ENCODE peak calls at places on chromosomes 4 and X, in eight cellular contexts. Z is thyroid gland, X is stomach, M is ovary, A is heart left ventricle, N is upper lobe of left lung, D is esophagus squamous epithelium, H is transverse colon. U is an unnamed sample.

GRCh38 chr4:86558799-86559198 is 35.3 kb upstream of the PTPN13 start:
- DNase-seq in Z (no peak), X (no peak), M (no peak), A (no peak), N (no peak), D (no peak), H (no peak), U (no peak)

GRCh38 chr4:119010909-119011606 is 122.4 kb downstream of the SYNPO2 start:
- DNase-seq in Z (no peak), X (no peak), M (no peak), A (no peak), N (peak), D (no peak), H (no peak), U (no peak)

GRCh38 chrX:86023806-86024205 is 23.6 kb downstream of the CHM start:
- DNase-seq in Z (no peak), X (no peak), M (no peak), A (no peak), N (no peak), D (no peak), H (no peak), U (no peak)

GRCh38 chrX:123797543-123798447 is 62.1 kb upstream of the XIAP start:
- DNase-seq in Z (no peak), X (no peak), M (no peak), A (no peak), N (no peak), D (no peak), H (no peak), U (no peak)

GRCh38 chr4:102868153-102868781 is 525 bp upstream of the CISD2 start:
- DNase-seq in Z (peak), X (no peak), M (peak), A (peak), N (no peak), D (no peak), H (peak), U (no peak)

GRCh38 chrX:109974906-109975655 is 27.8 kb upstream of the TMEM164 start:
- DNase-seq in Z (no peak), X (no peak), M (no peak), A (no peak), N (no peak), D (no peak), H (no peak), U (no peak)

GRCh38 chr4:167779280-167779679 is 313.1 kb upstream of the ANXA10 start:
- DNase-seq in Z (no peak), X (no peak), M (no peak), A (no peak), N (no peak), D (no peak), H (no peak), U (no peak)

GRCh38 chrX:57985951-57986350 is 75.7 kb upstream of the ZXDA start:
- DNase-seq in Z (no peak), X (no peak), M (no peak), A (no peak), N (no peak), D (no peak), H (no peak), U (no peak)

GRCh38 chrX:24204331-24204730 is 54.8 kb downstream of the ZFX start:
- DNase-seq in Z (no peak), X (no peak), M (no peak), A (no peak), N (no peak), D (no peak), H (no peak), U (no peak)

GRCh38 chrX:143340190-143340589 is 177.1 kb downstream of the SPANXN3 start:
- DNase-seq in Z (no peak), X (no peak), M (no peak), A (no peak), N (no peak), D (no peak), H (no peak), U (no peak)

GRCh38 chr4:87442889-87443288 is 20.5 kb downstream of the NUDT9 start:
- DNase-seq in Z (no peak), X (no peak), M (no peak), A (no peak), N (no peak), D (no peak), H (no peak), U (no peak)

GRCh38 chr4:148238086-148238485 is 204.1 kb downstream of the NR3C2 start:
- DNase-seq in Z (no peak), X (no peak), M (no peak), A (no peak), N (no peak), D (no peak), H (no peak), U (no peak)

GRCh38 chrX:113514906-113515305 is 674.3 kb upstream of the AMOT start:
- DNase-seq in Z (no peak), X (no peak), M (no peak), A (no peak), N (no peak), D (no peak), H (no peak), U (no peak)

GRCh38 chr4:174398728-174399127 is 115.0 kb downstream of the CEP44 start:
- DNase-seq in Z (no peak), X (no peak), M (no peak), A (no peak), N (no peak), D (no peak), H (no peak), U (no peak)

GRCh38 chr4:73379946-73380345 is 24.1 kb upstream of the ALB start:
- DNase-seq in Z (no peak), X (no peak), M (no peak), A (no peak), N (no peak), D (no peak), H (no peak), U (no peak)

GRCh38 chr4:23999714-24000113 is 109.9 kb upstream of the PPARGC1A start:
- DNase-seq in Z (no peak), X (no peak), M (no peak), A (no peak), N (no peak), D (no peak), H (no peak), U (no peak)

GRCh38 chrX:39065051-39065871 is 264.0 kb downstream of the MID1IP1 start:
- DNase-seq in Z (no peak), X (no peak), M (peak), A (no peak), N (no peak), D (no peak), H (no peak), U (peak)

GRCh38 chr4:89929425-89930272 is 35.0 kb downstream of the MMRN1 start:
- DNase-seq in Z (no peak), X (no peak), M (no peak), A (no peak), N (no peak), D (no peak), H (no peak), U (no peak)

GRCh38 chr4:1567808-1568581 is 116.1 kb downstream of the FAM53A start:
- DNase-seq in Z (no peak), X (peak), M (peak), A (no peak), N (no peak), D (no peak), H (no peak), U (no peak)

GRCh38 chrX:41389311-41389888 is 55.4 kb downstream of the DDX3X start:
- DNase-seq in Z (no peak), X (peak), M (no peak), A (no peak), N (no peak), D (no peak), H (peak), U (peak)

GRCh38 chr4:35818520-35818919 is 425.8 kb downstream of the ARAP2 start:
- DNase-seq in Z (no peak), X (no peak), M (no peak), A (no peak), N (no peak), D (no peak), H (no peak), U (no peak)

GRCh38 chrX:140733766-140734342 is 24.3 kb downstream of the LINC00632 start:
- DNase-seq in Z (peak), X (no peak), M (no peak), A (no peak), N (no peak), D (no peak), H (no peak), U (peak)

GRCh38 chrX:22073928-22074327 is 41.8 kb downstream of the PHEX start:
- DNase-seq in Z (no peak), X (no peak), M (no peak), A (no peak), N (no peak), D (no peak), H (no peak), U (no peak)

GRCh38 chrX:72297953-72298730 is 7.6 kb downstream of the CITED1 start:
- DNase-seq in Z (peak), X (no peak), M (no peak), A (no peak), N (no peak), D (no peak), H (no peak), U (no peak)

GRCh38 chrX:121457096-121457495 is 409.7 kb downstream of the GLUD2 start:
- DNase-seq in Z (no peak), X (no peak), M (no peak), A (no peak), N (no peak), D (no peak), H (no peak), U (no peak)

GRCh38 chr4:915041-915474 is 17.1 kb downstream of the GAK start:
- DNase-seq in Z (no peak), X (no peak), M (no peak), A (no peak), N (no peak), D (no peak), H (peak), U (no peak)

GRCh38 chrX:44872817-44873414 is at the start of gene KDM6A:
- DNase-seq in Z (peak), X (peak), M (peak), A (peak), N (peak), D (peak), H (peak), U (peak)

GRCh38 chrX:44875185-44875489 is 2.1 kb downstream of the KDM6A start:
- DNase-seq in Z (no peak), X (no peak), M (no peak), A (no peak), N (no peak), D (no peak), H (no peak), U (no peak)

GRCh38 chrX:44874481-44875184 is 1.6 kb downstream of the KDM6A start:
- DNase-seq in Z (no peak), X (peak), M (peak), A (no peak), N (no peak), D (no peak), H (peak), U (no peak)

GRCh38 chrX:44872319-44872816 is 620 bp upstream of the KDM6A start:
- DNase-seq in Z (peak), X (peak), M (no peak), A (no peak), N (peak), D (no peak), H (peak), U (peak)

GRCh38 chrX:44873415-44874270 is 655 bp downstream of the KDM6A start:
- DNase-seq in Z (peak), X (peak), M (peak), A (peak), N (peak), D (no peak), H (peak), U (peak)
- TF ChIP-seq POLR2A in Z (no peak), X (no peak), M (peak), A (no peak), N (peak), D (no peak), H (no peak), U (no peak)

DNA sequence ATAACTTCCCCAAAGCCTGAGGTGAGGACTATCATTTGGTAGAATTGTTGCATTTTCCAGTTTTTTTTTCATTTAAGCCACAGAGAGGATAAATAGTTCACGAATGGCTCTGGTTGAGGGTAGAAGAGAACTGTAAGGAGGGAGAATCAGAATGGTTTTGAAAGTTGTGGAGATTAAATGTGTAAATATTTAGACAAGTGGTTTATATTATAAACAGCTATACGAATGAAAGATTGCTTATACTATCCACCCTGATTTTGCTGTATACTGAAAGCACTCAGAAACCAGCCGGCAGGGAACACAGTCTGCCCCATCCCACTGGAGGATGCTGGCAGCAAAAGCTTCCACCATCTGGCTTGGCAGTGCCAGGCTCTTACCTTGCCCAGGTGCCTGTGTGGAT is 341.1 kb downstream of the RAPGEF2 start:
- DNase-seq in Z (no peak), X (no peak), M (no peak), A (no peak), N (no peak), D (no peak), H (no peak), U (no peak)
- TF ChIP-seq CTCF in Z (no peak), X (no peak), M (no peak), A (no peak), N (no peak), D (no peak), H (no peak), U (no peak)

GRCh38 chr4:31375936-31376335 is 655.8 kb downstream of the PCDH7 start:
- DNase-seq in Z (no peak), X (no peak), M (no peak), A (no peak), N (no peak), D (no peak), H (no peak), U (no peak)
- TF ChIP-seq POLR2A in Z (no peak), X (no peak), M (no peak), A (no peak), N (no peak), D (no peak), H (no peak), U (no peak)

DNA sequence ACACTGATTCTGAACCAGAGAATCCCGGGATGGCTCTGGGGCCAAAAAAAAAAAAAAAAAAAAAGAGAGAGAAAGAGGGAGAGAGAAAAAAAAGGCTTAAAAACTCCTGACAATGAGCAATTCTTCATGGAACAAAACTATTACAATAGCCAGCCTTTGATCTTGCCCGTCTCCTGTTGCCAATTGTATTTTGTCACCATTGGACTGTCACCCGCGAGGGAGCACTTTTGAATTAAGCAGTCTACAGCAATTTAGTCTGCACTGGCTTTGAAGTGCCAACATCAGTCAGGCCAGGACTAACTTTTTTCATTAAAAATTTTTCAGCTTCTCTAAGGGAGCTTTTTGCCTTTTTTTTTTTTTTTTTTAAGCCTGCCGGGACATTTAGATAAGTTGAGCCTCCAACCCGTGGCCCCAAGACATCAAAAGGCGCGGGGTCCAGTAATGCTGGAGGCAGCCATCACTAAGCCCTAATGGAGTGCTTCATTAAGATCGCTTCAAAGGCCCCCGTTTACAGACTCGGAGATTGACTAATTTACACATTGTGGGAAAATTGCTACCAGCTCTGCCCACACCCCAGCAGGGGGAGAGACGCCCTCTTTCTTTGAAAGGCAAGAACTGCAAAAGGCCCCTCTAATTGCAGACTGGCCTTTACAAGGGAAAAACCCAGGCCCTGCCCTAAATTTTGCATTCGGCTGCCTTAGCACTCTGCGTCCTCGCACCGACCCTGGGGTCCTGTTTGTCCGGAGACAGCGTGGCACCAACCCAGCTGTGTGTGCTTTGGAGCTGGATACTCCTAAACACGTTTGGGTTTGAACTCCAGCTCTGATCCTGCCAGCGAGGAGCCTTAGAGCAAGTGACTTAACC is 98.1 kb upstream of the MSX1 start:
- DNase-seq in Z (no peak), X (no peak), M (no peak), A (no peak), N (no peak), D (no peak), H (no peak), U (no peak)
- TF ChIP-seq CTCF in Z (peak), X (no peak), M (no peak), A (no peak), N (no peak), D (no peak), H (no peak), U (no peak)

GRCh38 chrX:28610746-28611145 is 23.5 kb downstream of the IL1RAPL1 start:
- DNase-seq in Z (no peak), X (no peak), M (no peak), A (no peak), N (no peak), D (no peak), H (no peak), U (no peak)
- TF ChIP-seq POLR2A in Z (no peak), X (no peak), M (no peak), A (no peak), N (no peak), D (no peak), H (no peak), U (no peak)

GRCh38 chr4:123106741-123107140 is 184.3 kb upstream of the NUDT6 start:
- DNase-seq in Z (no peak), X (no peak), M (no peak), A (no peak), N (no peak), D (no peak), H (no peak), U (no peak)

GRCh38 chr4:123107444-123108252 is 185.3 kb upstream of the NUDT6 start:
- DNase-seq in Z (no peak), X (no peak), M (no peak), A (no peak), N (no peak), D (no peak), H (no peak), U (no peak)

GRCh38 chr4:123104275-123104674 is 181.9 kb upstream of the NUDT6 start:
- DNase-seq in Z (no peak), X (no peak), M (no peak), A (no peak), N (no peak), D (no peak), H (no peak), U (no peak)

GRCh38 chr4:123102897-123103489 is 180.6 kb upstream of the NUDT6 start:
- DNase-seq in Z (no peak), X (no peak), M (no peak), A (no peak), N (no peak), D (no peak), H (no peak), U (no peak)
- TF ChIP-seq CTCF in Z (peak), X (peak), M (peak), A (peak), N (peak), D (peak), H (peak), U (peak)

DNA sequence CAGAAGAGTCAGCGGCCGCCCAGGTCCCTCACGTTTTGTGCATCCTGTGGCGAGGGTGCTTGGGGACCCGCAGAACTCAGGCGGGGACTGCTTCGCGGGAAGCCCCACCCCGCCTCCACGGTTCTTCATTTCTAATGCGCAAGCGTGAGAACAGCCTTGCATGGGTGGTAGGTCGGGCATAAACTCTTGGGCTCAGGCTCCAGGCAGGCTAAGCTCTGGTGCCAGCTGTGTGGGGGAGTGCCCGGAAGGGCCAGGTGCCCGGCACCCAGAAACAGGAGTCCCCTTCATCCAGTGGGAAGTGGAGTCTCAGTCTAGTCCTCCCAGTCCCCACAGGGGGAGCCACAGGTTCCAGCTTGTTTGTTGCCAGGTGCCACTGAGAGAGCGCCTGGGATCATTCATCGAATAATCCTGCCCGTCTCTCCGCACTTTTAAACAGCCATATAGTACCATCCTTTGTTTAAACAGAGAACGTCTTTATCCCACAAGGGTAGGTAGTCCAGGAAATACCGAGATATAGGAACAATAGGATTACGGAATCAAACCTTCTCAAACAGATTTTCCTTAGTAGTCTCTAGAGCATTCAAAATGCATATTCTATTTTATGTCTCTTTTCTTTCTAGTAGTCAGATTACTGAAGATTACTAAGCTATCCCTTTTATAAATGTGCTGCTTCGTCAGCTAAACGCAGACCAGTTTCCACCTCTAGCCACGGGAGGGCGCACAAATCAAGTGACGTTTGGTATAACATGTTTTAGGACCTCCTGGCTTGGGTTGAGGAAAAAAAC is 12.7 kb upstream of the RBBP7 start:
- DNase-seq in Z (peak), X (peak), M (peak), A (peak), N (peak), D (peak), H (peak), U (peak)
- TF ChIP-seq POLR2A in Z (no peak), X (no peak), M (no peak), A (no peak), N (no peak), D (no peak), H (no peak), U (no peak)

DNA sequence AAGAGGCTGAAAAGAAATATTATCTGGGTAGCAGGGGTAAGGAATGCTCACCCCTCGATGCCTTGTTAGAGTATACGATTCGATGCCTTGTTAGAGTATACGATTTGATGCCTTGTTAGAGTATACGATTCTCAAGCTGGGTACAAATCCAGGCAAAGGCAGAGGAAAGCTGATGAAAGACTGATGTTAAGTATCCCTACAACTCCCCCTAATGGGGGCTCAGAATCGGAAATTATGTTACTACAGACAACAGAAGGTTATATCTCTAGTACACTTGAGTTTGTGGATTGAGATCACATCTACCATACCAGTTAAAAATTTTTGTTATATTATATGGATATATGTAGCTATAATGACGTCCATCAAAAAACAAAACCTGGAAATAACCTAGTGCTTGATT is 4.8 kb downstream of the LRRC66 start:
- DNase-seq in Z (no peak), X (no peak), M (no peak), A (no peak), N (no peak), D (no peak), H (no peak), U (no peak)
- TF ChIP-seq CTCF in Z (no peak), X (no peak), M (no peak), A (no peak), N (no peak), D (no peak), H (no peak), U (peak)

U was measured in body of pancreas.